ENCODE peak calls at places on chromosome 10, in five cellular contexts. Q is fibroblast of lung, O is IMR-90, S is cardiac fibroblast, Y is A673. N is an unnamed sample.

GRCh38 chr10:70804424-70804814 is 11.3 kb upstream of the SGPL1 start:
- DNase-seq in S (no peak), Y (no peak), O (no peak), Q (no peak), N (no peak)

GRCh38 chr10:125123363-125124113 is 36.8 kb downstream of the CTBP2 start:
- DNase-seq in S (peak; percentile 89), Y (peak; percentile 27), Q (peak; percentile 93), O (peak; percentile 69), N (no peak)

GRCh38 chr10:115417585-115418265 is 324.6 kb downstream of the ATRNL1 start:
- DNase-seq in O (peak; percentile 37), Y (peak; percentile 74), S (peak; percentile 58), Q (peak; percentile 72), N (no peak)

GRCh38 chr10:96038476-96039387 is 4.7 kb upstream of the CCNJ start:
- DNase-seq in Q (no peak), O (no peak), S (no peak), Y (no peak), N (no peak)

GRCh38 chr10:95401704-95402469 is 111.1 kb upstream of the PDLIM1 start:
- DNase-seq in Q (no peak), O (no peak), Y (no peak), S (no peak), N (no peak)

GRCh38 chr10:123157210-123157609 is 3.0 kb downstream of the BUB3 start:
- DNase-seq in S (no peak), Y (no peak), Q (peak; percentile 40), O (peak; percentile 82), N (no peak)

GRCh38 chr10:100009283-100009792 is 409 bp downstream of the DNMBP start:
- DNase-seq in S (peak; percentile 52), O (no peak), Q (peak; percentile 49), Y (peak; percentile 75), N (peak; percentile 11)

GRCh38 chr10:44675086-44675874 is 235.9 kb upstream of the TMEM72 start:
- DNase-seq in S (peak; percentile 66), O (no peak), Y (no peak), Q (no peak), N (no peak)

GRCh38 chr10:46304671-46305429 is 18.1 kb downstream of the ANTXRL start:
- DNase-seq in O (no peak), Q (no peak), S (no peak), Y (no peak), N (no peak)

GRCh38 chr10:112126901-112127300 is 56.7 kb downstream of the GPAM start:
- DNase-seq in Q (no peak), Y (no peak), S (no peak), O (no peak), N (no peak)

GRCh38 chr10:26519803-26520202 is 81.7 kb downstream of the APBB1IP start:
- DNase-seq in O (no peak), Y (no peak), S (no peak), Q (no peak), N (no peak)

GRCh38 chr10:129621694-129622093 is 154.7 kb downstream of the MGMT start:
- DNase-seq in S (no peak), Y (peak; percentile 21), O (peak; percentile 27), Q (peak; percentile 14), N (no peak)

GRCh38 chr10:85641479-85641967 is 725.1 kb downstream of the GRID1 start:
- DNase-seq in S (no peak), O (no peak), Q (no peak), Y (peak; percentile 45), N (no peak)

GRCh38 chr10:3122486-3123205 is 49.9 kb downstream of the PITRM1 start:
- DNase-seq in S (no peak), Y (no peak), Q (no peak), O (no peak), N (no peak)

GRCh38 chr10:75632750-75633462 is 201.5 kb downstream of the LRMDA start:
- DNase-seq in O (no peak), S (peak; percentile 13), Q (peak; percentile 28), Y (no peak), N (no peak)

GRCh38 chr10:18456984-18457383 is 194.4 kb downstream of the NSUN6 start:
- DNase-seq in Y (no peak), Q (no peak), S (no peak), O (no peak), N (no peak)

GRCh38 chr10:110218627-110219026 is 11.2 kb downstream of the MXI1 start:
- DNase-seq in Y (no peak), Q (no peak), S (no peak), O (no peak), N (no peak)

GRCh38 chr10:79056736-79057391 is 11.9 kb upstream of the ZMIZ1 start:
- DNase-seq in S (no peak), Q (no peak), O (no peak), Y (no peak), N (no peak)

GRCh38 chr10:71067098-71067760 is 145.1 kb upstream of the UNC5B start:
- DNase-seq in S (no peak), Y (no peak), O (no peak), Q (no peak), N (no peak)

GRCh38 chr10:46530249-46531186 is 25.9 kb downstream of the GPRIN2 start:
- DNase-seq in Y (no peak), S (peak; percentile 98), Q (peak; percentile 83), O (peak; percentile 87), N (no peak)

GRCh38 chr10:106078796-106079576 is 1085.5 kb downstream of the SORCS1 start:
- DNase-seq in O (no peak), Y (peak; percentile 22), Q (no peak), S (peak; percentile 39), N (no peak)

GRCh38 chr10:124155781-124156401 is 62.5 kb upstream of the CHST15 start:
- DNase-seq in Q (peak; percentile 71), Y (no peak), S (peak; percentile 91), O (no peak), N (no peak)

GRCh38 chr10:18164771-18165361 is 24.6 kb downstream of the CACNB2 start:
- DNase-seq in Q (peak; percentile 98), O (peak; percentile 97), S (peak; percentile 92), Y (peak; percentile 46), N (no peak)

GRCh38 chr10:127418536-127419168 is 130.5 kb upstream of the NPS start:
- DNase-seq in Q (no peak), O (no peak), Y (no peak), S (no peak), N (no peak)

GRCh38 chr10:101818958-101819633 is 852 bp upstream of the OGA start:
- DNase-seq in O (no peak), Q (no peak), S (no peak), Y (no peak), N (peak; percentile 26)

GRCh38 chr10:130002606-130003005 is 38.5 kb upstream of the EBF3 start:
- DNase-seq in S (no peak), Q (no peak), O (no peak), Y (no peak), N (no peak)

GRCh38 chr10:102827597-102827975 is 9.6 kb downstream of the CYP17A1 start:
- DNase-seq in Q (no peak), S (no peak), Y (no peak), O (no peak), N (no peak)

GRCh38 chr10:117666131-117666530 is 123.6 kb downstream of the EMX2 start:
- DNase-seq in S (no peak), O (no peak), Y (no peak), Q (no peak), N (no peak)

GRCh38 chr10:114420811-114421485 is 16.6 kb upstream of the AFAP1L2 start:
- DNase-seq in O (no peak), Q (no peak), Y (no peak), S (no peak), N (no peak)

GRCh38 chr10:24518981-24519597 is 204.6 kb downstream of the ARHGAP21 start:
- DNase-seq in Q (peak; percentile 67), S (peak; percentile 72), Y (peak; percentile 88), O (peak; percentile 60), N (peak; percentile 58)

GRCh38 chr10:18501198-18501597 is 150.2 kb downstream of the NSUN6 start:
- DNase-seq in S (no peak), Y (no peak), O (peak; percentile 72), Q (peak; percentile 24), N (no peak)

GRCh38 chr10:11757452-11757819 is 15.3 kb downstream of the ECHDC3 start:
- DNase-seq in Q (peak; percentile 94), O (peak; percentile 91), S (peak; percentile 95), Y (peak; percentile 68), N (peak; percentile 38)

N was measured in K562.